ENCODE peak calls at places on chromosomes 4 and X, in ten cellular contexts. One of them, this sample, is unnamed.

GRCh38 chrX:48025561-48025960 is 18.8 kb downstream of the SPACA5 start:
- DNase-seq in bronchial epithelial cell: peak; percentile 48
- DNase-seq in fibroblast of mammary gland: peak; percentile 70
- DNase-seq in OCI-LY7: peak; percentile 76
- DNase-seq in fibroblast of lung: peak; percentile 74
- DNase-seq in A549: peak; percentile 72
- DNase-seq in keratinocyte: no peak
- DNase-seq in psoas muscle: no peak
- DNase-seq in tibial artery: peak; percentile 42
- DNase-seq in IMR-90: peak; percentile 61
- DNase-seq in this sample: peak; percentile 41

GRCh38 chr4:142846729-142847606 is 867 bp upstream of the INPP4B start:
- DNase-seq in bronchial epithelial cell: peak; percentile 54
- DNase-seq in fibroblast of mammary gland: no peak
- DNase-seq in OCI-LY7: peak; percentile 7
- DNase-seq in fibroblast of lung: peak; percentile 18
- DNase-seq in A549: peak; percentile 57
- DNase-seq in keratinocyte: no peak
- DNase-seq in psoas muscle: no peak
- DNase-seq in tibial artery: no peak
- DNase-seq in IMR-90: no peak
- DNase-seq in this sample: peak; percentile 57

GRCh38 chrX:56968980-56969379 is 26.4 kb downstream of the SPIN3 start:
- DNase-seq in bronchial epithelial cell: no peak
- DNase-seq in fibroblast of mammary gland: no peak
- DNase-seq in OCI-LY7: no peak
- DNase-seq in fibroblast of lung: no peak
- DNase-seq in A549: no peak
- DNase-seq in keratinocyte: no peak
- DNase-seq in psoas muscle: no peak
- DNase-seq in tibial artery: no peak
- DNase-seq in IMR-90: peak; percentile 16
- DNase-seq in this sample: peak; percentile 3

GRCh38 chr4:76624271-76624681 is 189.2 kb downstream of the SHROOM3 start:
- DNase-seq in bronchial epithelial cell: peak; percentile 92
- DNase-seq in fibroblast of mammary gland: peak; percentile 94
- DNase-seq in OCI-LY7: no peak
- DNase-seq in fibroblast of lung: peak; percentile 91
- DNase-seq in A549: peak; percentile 35
- DNase-seq in keratinocyte: no peak
- DNase-seq in psoas muscle: no peak
- DNase-seq in tibial artery: peak; percentile 79
- DNase-seq in IMR-90: peak; percentile 94
- DNase-seq in this sample: peak; percentile 92

GRCh38 chrX:68808686-68809357 is 20.0 kb upstream of the EFNB1 start:
- DNase-seq in bronchial epithelial cell: no peak
- DNase-seq in fibroblast of mammary gland: peak; percentile 45
- DNase-seq in OCI-LY7: no peak
- DNase-seq in fibroblast of lung: no peak
- DNase-seq in A549: peak; percentile 18
- DNase-seq in keratinocyte: no peak
- DNase-seq in psoas muscle: no peak
- DNase-seq in tibial artery: no peak
- DNase-seq in IMR-90: no peak
- DNase-seq in this sample: peak; percentile 10

GRCh38 chr4:86730310-86730709 is 118.9 kb downstream of the SLC10A6 start:
- DNase-seq in bronchial epithelial cell: no peak
- DNase-seq in fibroblast of mammary gland: no peak
- DNase-seq in OCI-LY7: no peak
- DNase-seq in fibroblast of lung: no peak
- DNase-seq in A549: no peak
- DNase-seq in keratinocyte: no peak
- DNase-seq in psoas muscle: no peak
- DNase-seq in tibial artery: no peak
- DNase-seq in IMR-90: no peak
- DNase-seq in this sample: no peak

GRCh38 chr4:86898562-86898961 is 6.3 kb upstream of the C4orf36 start:
- DNase-seq in bronchial epithelial cell: no peak
- DNase-seq in fibroblast of mammary gland: no peak
- DNase-seq in OCI-LY7: peak; percentile 16
- DNase-seq in fibroblast of lung: no peak
- DNase-seq in A549: peak; percentile 37
- DNase-seq in keratinocyte: no peak
- DNase-seq in psoas muscle: no peak
- DNase-seq in tibial artery: no peak
- DNase-seq in IMR-90: peak; percentile 17
- DNase-seq in this sample: no peak

GRCh38 chrX:10483191-10483808 is 137.1 kb downstream of the MID1 start:
- DNase-seq in bronchial epithelial cell: peak; percentile 31
- DNase-seq in fibroblast of mammary gland: no peak
- DNase-seq in OCI-LY7: no peak
- DNase-seq in fibroblast of lung: peak; percentile 33
- DNase-seq in A549: no peak
- DNase-seq in keratinocyte: no peak
- DNase-seq in psoas muscle: no peak
- DNase-seq in tibial artery: no peak
- DNase-seq in IMR-90: no peak
- DNase-seq in this sample: no peak

GRCh38 chr4:182644326-182645050 is 272.7 kb downstream of the DCTD start:
- DNase-seq in bronchial epithelial cell: no peak
- DNase-seq in fibroblast of mammary gland: peak; percentile 65
- DNase-seq in OCI-LY7: no peak
- DNase-seq in fibroblast of lung: no peak
- DNase-seq in A549: no peak
- DNase-seq in keratinocyte: no peak
- DNase-seq in psoas muscle: no peak
- DNase-seq in tibial artery: no peak
- DNase-seq in IMR-90: peak; percentile 80
- DNase-seq in this sample: no peak

GRCh38 chr4:3108211-3108610 is 33.7 kb downstream of the HTT start:
- DNase-seq in bronchial epithelial cell: no peak
- DNase-seq in fibroblast of mammary gland: peak; percentile 74
- DNase-seq in OCI-LY7: no peak
- DNase-seq in fibroblast of lung: no peak
- DNase-seq in A549: no peak
- DNase-seq in keratinocyte: no peak
- DNase-seq in psoas muscle: no peak
- DNase-seq in tibial artery: no peak
- DNase-seq in IMR-90: peak; percentile 37
- DNase-seq in this sample: no peak

GRCh38 chr4:143617994-143618679 is 82.3 kb downstream of the FREM3 start:
- DNase-seq in bronchial epithelial cell: no peak
- DNase-seq in fibroblast of mammary gland: peak; percentile 41
- DNase-seq in OCI-LY7: no peak
- DNase-seq in fibroblast of lung: no peak
- DNase-seq in A549: no peak
- DNase-seq in keratinocyte: no peak
- DNase-seq in psoas muscle: no peak
- DNase-seq in tibial artery: no peak
- DNase-seq in IMR-90: no peak
- DNase-seq in this sample: no peak

GRCh38 chr4:86523333-86523732 is 70.8 kb upstream of the PTPN13 start:
- DNase-seq in bronchial epithelial cell: no peak
- DNase-seq in fibroblast of mammary gland: no peak
- DNase-seq in OCI-LY7: no peak
- DNase-seq in fibroblast of lung: no peak
- DNase-seq in A549: no peak
- DNase-seq in keratinocyte: no peak
- DNase-seq in psoas muscle: no peak
- DNase-seq in tibial artery: no peak
- DNase-seq in IMR-90: no peak
- DNase-seq in this sample: no peak

GRCh38 chrX:54824195-54824594 is 16.6 kb downstream of the MAGED2 start:
- DNase-seq in bronchial epithelial cell: no peak
- DNase-seq in fibroblast of mammary gland: no peak
- DNase-seq in OCI-LY7: no peak
- DNase-seq in fibroblast of lung: no peak
- DNase-seq in A549: no peak
- DNase-seq in keratinocyte: no peak
- DNase-seq in psoas muscle: no peak
- DNase-seq in tibial artery: no peak
- DNase-seq in IMR-90: no peak
- DNase-seq in this sample: no peak

GRCh38 chr4:109801895-109802319 is at the start of gene CFI:
- DNase-seq in bronchial epithelial cell: peak; percentile 55
- DNase-seq in fibroblast of mammary gland: peak; percentile 72
- DNase-seq in OCI-LY7: no peak
- DNase-seq in fibroblast of lung: peak; percentile 65
- DNase-seq in A549: no peak
- DNase-seq in keratinocyte: no peak
- DNase-seq in psoas muscle: no peak
- DNase-seq in tibial artery: no peak
- DNase-seq in IMR-90: peak; percentile 32
- DNase-seq in this sample: no peak
- H3K4me3 ChIP-seq in bronchial epithelial cell: no peak within 1 kb of the TSS
- H3K4me3 ChIP-seq in fibroblast of mammary gland: no peak within 1 kb of the TSS
- H3K4me3 ChIP-seq in OCI-LY7: no peak within 1 kb of the TSS
- H3K4me3 ChIP-seq in fibroblast of lung: no peak within 1 kb of the TSS
- H3K4me3 ChIP-seq in A549: no peak within 1 kb of the TSS
- H3K4me3 ChIP-seq in keratinocyte: no peak within 1 kb of the TSS
- H3K4me3 ChIP-seq in psoas muscle: peak within 1 kb of the TSS; percentile 56
- H3K4me3 ChIP-seq in tibial artery: no peak within 1 kb of the TSS
- H3K4me3 ChIP-seq in IMR-90: no peak within 1 kb of the TSS
- H3K4me3 ChIP-seq in this sample: no peak within 1 kb of the TSS

DNA sequence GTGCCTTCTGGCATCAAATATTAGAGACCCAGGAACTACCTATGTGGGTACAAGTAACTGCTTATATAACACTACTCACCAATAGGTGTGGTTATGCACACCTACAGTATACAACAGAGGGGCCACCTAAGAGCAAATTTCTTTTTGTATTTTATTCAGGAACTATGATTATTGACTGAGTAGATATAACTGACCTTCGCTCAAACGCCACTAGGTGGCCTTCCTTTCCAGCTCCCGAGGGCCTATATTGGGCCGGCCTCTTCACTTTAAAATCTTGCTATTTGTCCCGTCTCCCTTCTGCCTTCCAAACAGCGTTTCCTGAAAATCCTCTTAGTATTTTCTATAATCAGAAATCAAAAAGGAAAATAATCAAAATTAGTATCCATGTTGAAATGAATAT is 19.9 kb upstream of the PABPC5 start:
- DNase-seq in bronchial epithelial cell: no peak
- DNase-seq in fibroblast of mammary gland: peak; percentile 11
- DNase-seq in OCI-LY7: no peak
- DNase-seq in fibroblast of lung: peak; percentile 0
- DNase-seq in A549: no peak
- DNase-seq in keratinocyte: no peak
- DNase-seq in psoas muscle: no peak
- DNase-seq in tibial artery: no peak
- DNase-seq in IMR-90: no peak
- DNase-seq in this sample: no peak
- TF ChIP-seq CTCF in bronchial epithelial cell: no peak
- TF ChIP-seq CTCF in fibroblast of mammary gland: peak; percentile 44
- TF ChIP-seq CTCF in OCI-LY7: peak; percentile 45
- TF ChIP-seq CTCF in fibroblast of lung: peak; percentile 25
- TF ChIP-seq CTCF in A549: no peak
- TF ChIP-seq CTCF in keratinocyte: peak; percentile 22
- TF ChIP-seq CTCF in psoas muscle: peak; percentile 35
- TF ChIP-seq CTCF in tibial artery: peak; percentile 33
- TF ChIP-seq CTCF in IMR-90: peak; percentile 37
- TF ChIP-seq CTCF in this sample: peak; percentile 6

DNA sequence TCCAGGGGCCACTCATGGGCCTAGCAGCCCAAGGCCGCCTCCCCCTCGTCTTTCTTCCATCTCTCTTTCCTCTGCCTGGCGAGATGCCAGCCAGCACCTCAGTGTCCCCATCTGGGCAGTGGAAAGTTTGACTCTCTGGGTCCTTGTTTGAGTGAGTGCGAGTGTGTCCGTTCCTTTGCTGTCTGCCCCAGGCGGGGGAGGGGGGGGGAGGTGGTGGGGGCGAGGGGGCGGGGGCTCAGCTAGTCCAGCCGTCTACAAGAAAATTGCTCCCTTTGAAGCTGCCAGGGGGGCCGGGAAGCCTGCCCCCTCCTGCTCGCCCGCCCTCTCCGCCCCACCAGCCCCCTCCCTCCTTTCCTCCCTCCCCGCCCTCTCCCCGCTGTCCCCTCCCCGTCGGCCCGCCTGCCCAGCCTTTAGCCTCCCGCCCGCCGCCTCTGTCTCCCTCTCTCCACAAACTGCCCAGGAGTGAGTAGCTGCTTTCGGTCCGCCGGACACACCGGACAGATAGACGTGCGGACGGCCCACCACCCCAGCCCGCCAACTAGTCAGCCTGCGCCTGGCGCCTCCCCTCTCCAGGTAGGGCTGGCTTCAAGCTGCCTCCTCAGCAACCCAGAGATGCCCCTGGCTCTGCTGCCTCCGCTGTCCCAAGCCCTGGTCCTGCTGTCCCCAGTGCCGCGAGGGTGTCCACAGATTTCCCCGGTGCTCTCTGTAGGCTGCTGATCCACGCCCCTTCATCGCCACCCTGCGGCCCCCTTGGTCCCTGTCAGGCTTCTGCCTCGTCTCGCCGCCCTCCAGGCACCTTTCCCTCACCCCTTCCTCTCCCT is at the start of gene BGN:
- DNase-seq in bronchial epithelial cell: no peak
- DNase-seq in fibroblast of mammary gland: peak; percentile 34
- DNase-seq in OCI-LY7: no peak
- DNase-seq in fibroblast of lung: peak; percentile 41
- DNase-seq in A549: no peak
- DNase-seq in keratinocyte: no peak
- DNase-seq in psoas muscle: peak; percentile 42
- DNase-seq in tibial artery: peak; percentile 47
- DNase-seq in IMR-90: peak; percentile 44
- DNase-seq in this sample: peak; percentile 42
- H3K4me3 ChIP-seq in bronchial epithelial cell: no peak within 1 kb of the TSS
- H3K4me3 ChIP-seq in fibroblast of mammary gland: peak within 1 kb of the TSS; percentile 54
- H3K4me3 ChIP-seq in OCI-LY7: no peak within 1 kb of the TSS
- H3K4me3 ChIP-seq in fibroblast of lung: peak within 1 kb of the TSS; percentile 46
- H3K4me3 ChIP-seq in A549: no peak within 1 kb of the TSS
- H3K4me3 ChIP-seq in keratinocyte: no peak within 1 kb of the TSS
- H3K4me3 ChIP-seq in psoas muscle: peak within 1 kb of the TSS; percentile 48
- H3K4me3 ChIP-seq in tibial artery: peak within 1 kb of the TSS; percentile 64
- H3K4me3 ChIP-seq in IMR-90: peak within 1 kb of the TSS; percentile 70
- H3K4me3 ChIP-seq in this sample: peak within 1 kb of the TSS; percentile 68

GRCh38 chrX:88438209-88438608 is 308.8 kb upstream of the CPXCR1 start:
- DNase-seq in bronchial epithelial cell: no peak
- DNase-seq in fibroblast of mammary gland: no peak
- DNase-seq in OCI-LY7: no peak
- DNase-seq in fibroblast of lung: no peak
- DNase-seq in A549: no peak
- DNase-seq in keratinocyte: no peak
- DNase-seq in psoas muscle: no peak
- DNase-seq in tibial artery: no peak
- DNase-seq in IMR-90: no peak
- DNase-seq in this sample: no peak

GRCh38 chrX:88437563-88437962 is 309.5 kb upstream of the CPXCR1 start:
- DNase-seq in bronchial epithelial cell: no peak
- DNase-seq in fibroblast of mammary gland: no peak
- DNase-seq in OCI-LY7: no peak
- DNase-seq in fibroblast of lung: no peak
- DNase-seq in A549: no peak
- DNase-seq in keratinocyte: no peak
- DNase-seq in psoas muscle: no peak
- DNase-seq in tibial artery: no peak
- DNase-seq in IMR-90: no peak
- DNase-seq in this sample: no peak

DNA sequence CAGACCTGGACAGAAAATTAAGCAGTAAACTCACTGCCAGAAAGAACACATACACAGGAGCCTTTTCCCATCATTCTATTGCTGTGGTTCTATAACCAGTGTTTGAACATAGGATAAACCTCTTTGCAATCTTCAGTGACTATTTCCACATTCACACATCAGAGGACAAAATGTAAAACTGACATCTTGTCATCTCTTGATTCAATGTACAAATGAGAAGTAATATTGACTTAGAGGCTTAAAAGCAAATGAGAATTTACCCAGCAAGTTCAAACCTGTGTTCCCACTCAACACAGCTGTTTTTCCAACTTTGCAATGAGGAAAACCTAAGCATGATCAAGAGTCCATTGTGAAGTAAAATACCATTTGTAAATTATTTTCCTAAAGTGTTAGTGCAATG is 307.1 kb upstream of the CPXCR1 start:
- DNase-seq in bronchial epithelial cell: no peak
- DNase-seq in fibroblast of mammary gland: no peak
- DNase-seq in OCI-LY7: no peak
- DNase-seq in fibroblast of lung: no peak
- DNase-seq in A549: no peak
- DNase-seq in keratinocyte: no peak
- DNase-seq in psoas muscle: no peak
- DNase-seq in tibial artery: no peak
- DNase-seq in IMR-90: no peak
- DNase-seq in this sample: no peak
- TF ChIP-seq CTCF in bronchial epithelial cell: no peak
- TF ChIP-seq CTCF in fibroblast of mammary gland: no peak
- TF ChIP-seq CTCF in OCI-LY7: no peak
- TF ChIP-seq CTCF in fibroblast of lung: no peak
- TF ChIP-seq CTCF in A549: no peak
- TF ChIP-seq CTCF in keratinocyte: no peak
- TF ChIP-seq CTCF in psoas muscle: no peak
- TF ChIP-seq CTCF in tibial artery: no peak
- TF ChIP-seq CTCF in IMR-90: no peak
- TF ChIP-seq CTCF in this sample: no peak

This sample was measured in foreskin fibroblast.